ENCODE peak calls at places on chromosomes 3 and 15, in four cellular contexts. S is posterior cingulate gyrus, I is AG09309, Z is glutamatergic neuron. A is an unnamed sample.

GRCh38 chr3:56724580-56725142 is 41.6 kb upstream of the TASOR start:
- DNase-seq in I (no peak), Z (no peak), S (no peak), A (no peak)

GRCh38 chr3:196163687-196164493 is 47.3 kb downstream of the ZDHHC19 start:
- DNase-seq in I (no peak), S (no peak), Z (peak; percentile 34), A (no peak)

GRCh38 chr3:171206283-171206682 is 179.8 kb upstream of the SLC2A2 start:
- DNase-seq in I (no peak), Z (no peak), S (no peak), A (no peak)

GRCh38 chr3:128133273-128133883 is 9.8 kb upstream of the RUVBL1 start:
- DNase-seq in S (no peak), I (no peak), Z (peak; percentile 32), A (no peak)

GRCh38 chr15:65862682-65863081 is 6.6 kb upstream of the RAB11A start:
- DNase-seq in S (no peak), Z (peak; percentile 55), I (no peak), A (peak; percentile 34)

GRCh38 chr3:14461748-14462324 is 59.4 kb downstream of the SLC6A6 start:
- DNase-seq in I (no peak), Z (peak; percentile 57), S (peak; percentile 46), A (peak; percentile 52)

GRCh38 chr15:85494035-85494793 is 113.8 kb downstream of the AKAP13 start:
- DNase-seq in I (peak; percentile 64), Z (no peak), S (no peak), A (no peak)

GRCh38 chr3:159634414-159634813 is 354.2 kb upstream of the IL12A start:
- DNase-seq in Z (no peak), S (no peak), I (no peak), A (no peak)

GRCh38 chr3:54772707-54773106 is 155.2 kb downstream of the LRTM1 start:
- DNase-seq in S (no peak), I (no peak), Z (no peak), A (no peak)

GRCh38 chr3:42851228-42851834 is 24.3 kb downstream of the CYP8B1 start:
- DNase-seq in S (no peak), Z (no peak), I (no peak), A (no peak)

GRCh38 chr3:135924506-135924905 is 41.0 kb upstream of the PPP2R3A start:
- DNase-seq in I (no peak), S (no peak), Z (no peak), A (no peak)

GRCh38 chr3:105598047-105598796 is 231.5 kb downstream of the ALCAM start:
- DNase-seq in S (no peak), Z (no peak), I (peak; percentile 77), A (no peak)

GRCh38 chr15:77482570-77482969 is 61.9 kb downstream of the HMG20A start:
- DNase-seq in Z (no peak), I (peak; percentile 54), S (no peak), A (no peak)

GRCh38 chr3:37890522-37890921 is 28.8 kb downstream of the CTDSPL start:
- DNase-seq in I (no peak), Z (no peak), S (no peak), A (no peak)

GRCh38 chr3:46892285-46893145 is 15.0 kb downstream of the PTH1R start:
- DNase-seq in I (peak; percentile 7), S (peak; percentile 78), Z (peak; percentile 72), A (peak; percentile 88)

GRCh38 chr3:170909129-170909903 is 879 bp upstream of the EIF5A2 start:
- DNase-seq in I (peak; percentile 92), Z (no peak), S (no peak), A (no peak)

GRCh38 chr15:92383528-92384326 is 10.0 kb upstream of the ST8SIA2 start:
- DNase-seq in Z (peak; percentile 77), I (no peak), S (no peak), A (peak; percentile 66)

GRCh38 chr3:169458752-169459151 is 204.8 kb downstream of the MECOM start:
- DNase-seq in S (no peak), Z (no peak), I (no peak), A (no peak)

GRCh38 chr3:3200632-3201212 is 21.2 kb upstream of the CRBN start:
- DNase-seq in S (peak; percentile 48), I (peak; percentile 35), Z (peak; percentile 40), A (peak; percentile 54)

GRCh38 chr15:26160343-26160742 is 297.2 kb upstream of the ATP10A start:
- DNase-seq in Z (no peak), I (no peak), S (no peak), A (no peak)

GRCh38 chr3:49357466-49358216 is 512 bp downstream of the GPX1 start:
- DNase-seq in I (peak; percentile 68), S (peak; percentile 27), Z (peak; percentile 58), A (peak; percentile 59)

GRCh38 chr15:90623854-90624253 is 93.3 kb upstream of the BLM start:
- DNase-seq in S (no peak), I (no peak), Z (no peak), A (no peak)

GRCh38 chr15:85582719-85583089 is 202.3 kb downstream of the AKAP13 start:
- DNase-seq in S (no peak), I (no peak), Z (peak; percentile 78), A (no peak)

GRCh38 chr3:170078620-170079281 is 41.0 kb downstream of the GPR160 start:
- DNase-seq in S (no peak), I (no peak), Z (no peak), A (no peak)

GRCh38 chr3:138824114-138824506 is 10.6 kb downstream of the PIK3CB start:
- DNase-seq in Z (no peak), I (no peak), S (no peak), A (no peak)

GRCh38 chr3:181326637-181327223 is 337.2 kb upstream of the DNAJC19 start:
- DNase-seq in Z (no peak), S (no peak), I (no peak), A (peak; percentile 10)

GRCh38 chr3:157406376-157406775 is 30.3 kb upstream of the PTX3 start:
- DNase-seq in I (no peak), S (no peak), Z (no peak), A (no peak)

GRCh38 chr3:188776447-188776846 is 395.3 kb upstream of the TPRG1 start:
- DNase-seq in S (no peak), Z (no peak), I (no peak), A (no peak)

GRCh38 chr3:151567477-151567876 is 106.6 kb upstream of the IGSF10 start:
- DNase-seq in S (no peak), Z (no peak), I (no peak), A (peak; percentile 22)

GRCh38 chr3:72274511-72275295 is 489.8 kb upstream of the PROK2 start:
- DNase-seq in Z (no peak), I (peak; percentile 61), S (no peak), A (peak; percentile 36)

GRCh38 chr15:98444067-98444600 is 204.2 kb upstream of the IGF1R start:
- DNase-seq in Z (no peak), I (no peak), S (no peak), A (no peak)

GRCh38 chr3:187979543-187979942 is 174.4 kb upstream of the LPP start:
- DNase-seq in S (no peak), Z (no peak), I (no peak), A (no peak)

GRCh38 chr3:53902711-53903110 is 11.1 kb upstream of the SELENOK start:
- DNase-seq in Z (no peak), I (no peak), S (no peak), A (no peak)

GRCh38 chr15:101167791-101168462 is 83.9 kb downstream of the CHSY1 start:
- DNase-seq in S (peak; percentile 27), Z (no peak), I (peak; percentile 79), A (no peak)

A was measured in nephron progenitor cell.